ENCODE peak calls at places on chromosomes 13 and 19, in nine cellular contexts. O, V, H, S, Q, N, P, T and X are unnamed samples.

GRCh38 chr13:99986751-99987150 is 5.2 kb downstream of the ZIC2 start:
- DNase-seq in P (no peak), N (no peak), O (no peak), T (no peak), S (no peak), H (no peak), Q (no peak), V (no peak), X (no peak)

GRCh38 chr13:73985789-73986188 is 148.4 kb downstream of the KLF12 start:
- DNase-seq in Q (no peak), O (no peak), S (no peak), V (no peak), P (no peak), N (no peak), H (no peak), T (no peak), X (no peak)

GRCh38 chr13:94243551-94243950 is 235.9 kb downstream of the DCT start:
- DNase-seq in O (no peak), T (no peak), V (no peak), Q (no peak), N (no peak), H (no peak), S (no peak), P (no peak), X (no peak)

GRCh38 chr19:1521636-1522035 is 2.2 kb upstream of the PLK5 start:
- DNase-seq in T (no peak), N (no peak), V (no peak), S (peak), Q (no peak), O (no peak), P (no peak), H (no peak), X (no peak)

GRCh38 chr13:26423634-26424033 is 133.8 kb upstream of the WASF3 start:
- DNase-seq in P (no peak), S (no peak), N (no peak), T (no peak), Q (peak), V (no peak), H (no peak), O (no peak), X (no peak)

GRCh38 chr19:16605115-16605514 is 22.9 kb downstream of the MED26 start:
- DNase-seq in N (no peak), V (no peak), H (no peak), O (no peak), T (no peak), Q (no peak), S (no peak), P (no peak), X (no peak)

GRCh38 chr13:32723987-32724386 is 137.7 kb downstream of the PDS5B start:
- DNase-seq in H (no peak), N (no peak), S (no peak), P (no peak), V (no peak), Q (no peak), T (no peak), O (no peak), X (no peak)

GRCh38 chr13:42022796-42023493 is 25.5 kb upstream of the DGKH start:
- DNase-seq in H (no peak), N (no peak), P (no peak), V (no peak), T (no peak), O (no peak), S (no peak), Q (no peak), X (no peak)

GRCh38 chr19:13118424-13119193 is 545 bp downstream of the NACC1 start:
- DNase-seq in N (peak), V (no peak), S (no peak), T (peak), O (no peak), Q (peak), H (peak), P (no peak), X (peak)

GRCh38 chr19:57748029-57748428 is 1.4 kb downstream of the ZNF776 start:
- DNase-seq in Q (no peak), T (no peak), H (no peak), N (no peak), P (no peak), V (no peak), O (no peak), S (no peak), X (no peak)

GRCh38 chr13:21884965-21885567 is 214.2 kb downstream of the FGF9 start:
- DNase-seq in V (no peak), S (no peak), N (no peak), O (no peak), P (no peak), Q (no peak), H (no peak), T (no peak), X (no peak)

GRCh38 chr13:35984287-35984686 is 146.9 kb downstream of the DCLK1 start:
- DNase-seq in T (no peak), P (no peak), V (no peak), O (no peak), Q (no peak), H (no peak), N (no peak), S (no peak), X (no peak)

GRCh38 chr13:38308736-38309135 is 40.9 kb upstream of the UFM1 start:
- DNase-seq in N (peak), S (no peak), P (no peak), T (no peak), H (no peak), O (no peak), V (no peak), Q (peak), X (no peak)

DNA sequence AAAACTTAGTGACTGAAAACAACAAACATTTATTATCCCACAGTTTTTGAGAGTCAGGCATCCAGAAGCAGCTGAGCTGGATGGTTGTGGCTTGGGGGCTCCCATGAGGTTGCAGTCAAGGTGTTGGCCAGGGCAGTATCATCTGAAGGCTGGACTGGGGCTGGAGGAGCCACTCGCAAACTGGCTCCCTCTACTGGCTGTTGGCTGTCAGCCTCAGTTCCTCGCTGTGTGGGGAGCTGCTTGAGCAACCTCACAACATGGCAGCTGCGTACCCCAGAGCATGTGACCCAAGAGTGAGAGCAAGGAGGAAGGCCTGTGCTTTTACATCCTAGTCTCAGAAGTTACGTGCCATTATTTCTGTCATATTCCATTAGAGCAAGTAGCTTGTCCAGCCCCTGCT is 9.7 kb downstream of the YJU2 start:
- DNase-seq in P (no peak), O (no peak), T (no peak), V (no peak), N (no peak), Q (no peak), H (no peak), S (no peak), X (no peak)
- TF ChIP-seq CTCF in P (peak), O (no peak), T (no peak), V (no peak), N (no peak), Q (no peak), H (peak), S (no peak), X (no peak)

GRCh38 chr19:33954686-33955085 is 158.0 kb downstream of the KCTD15 start:
- DNase-seq in H (no peak), S (no peak), Q (no peak), V (no peak), N (no peak), P (no peak), T (no peak), O (no peak), X (no peak)

GRCh38 chr19:33953023-33953422 is 156.4 kb downstream of the KCTD15 start:
- DNase-seq in S (no peak), P (no peak), O (no peak), V (no peak), H (no peak), Q (no peak), T (no peak), N (no peak), X (no peak)

GRCh38 chr19:33950141-33950805 is 153.6 kb downstream of the KCTD15 start:
- DNase-seq in S (no peak), P (no peak), H (no peak), N (no peak), V (no peak), T (no peak), Q (no peak), O (no peak), X (no peak)

GRCh38 chr19:33956941-33957340 is 160.3 kb downstream of the KCTD15 start:
- DNase-seq in H (no peak), O (no peak), S (no peak), V (no peak), Q (no peak), N (no peak), T (no peak), P (no peak), X (no peak)

GRCh38 chr19:33953592-33953991 is 156.9 kb downstream of the KCTD15 start:
- DNase-seq in V (no peak), Q (no peak), S (no peak), O (no peak), N (no peak), H (no peak), P (no peak), T (no peak), X (no peak)
- TF ChIP-seq CTCF in V (no peak), Q (no peak), S (no peak), O (no peak), N (no peak), H (peak), P (no peak), T (no peak), X (no peak)

GRCh38 chr13:113407103-113407530 is 43.2 kb upstream of the GRTP1 start:
- DNase-seq in V (no peak), T (no peak), N (no peak), H (peak), O (no peak), S (no peak), Q (no peak), P (no peak), X (peak)

GRCh38 chr13:113406321-113407102 is 42.6 kb upstream of the GRTP1 start:
- DNase-seq in S (no peak), V (no peak), O (no peak), H (peak), Q (no peak), T (no peak), P (no peak), N (no peak), X (peak)

GRCh38 chr13:113404723-113405471 is 41.0 kb upstream of the GRTP1 start:
- DNase-seq in N (no peak), Q (no peak), H (peak), T (no peak), S (no peak), O (no peak), P (no peak), V (no peak), X (peak)

GRCh38 chr13:113404366-113404722 is 40.4 kb upstream of the GRTP1 start:
- DNase-seq in T (no peak), H (no peak), Q (no peak), O (no peak), V (no peak), P (no peak), S (no peak), N (no peak), X (peak)

GRCh38 chr13:113405481-113406300 is 41.8 kb upstream of the GRTP1 start:
- DNase-seq in S (no peak), O (no peak), T (no peak), Q (no peak), P (no peak), N (no peak), H (peak), V (no peak), X (no peak)
- TF ChIP-seq CTCF in S (no peak), O (no peak), T (no peak), Q (no peak), P (no peak), N (no peak), H (no peak), V (no peak), X (no peak)

DNA sequence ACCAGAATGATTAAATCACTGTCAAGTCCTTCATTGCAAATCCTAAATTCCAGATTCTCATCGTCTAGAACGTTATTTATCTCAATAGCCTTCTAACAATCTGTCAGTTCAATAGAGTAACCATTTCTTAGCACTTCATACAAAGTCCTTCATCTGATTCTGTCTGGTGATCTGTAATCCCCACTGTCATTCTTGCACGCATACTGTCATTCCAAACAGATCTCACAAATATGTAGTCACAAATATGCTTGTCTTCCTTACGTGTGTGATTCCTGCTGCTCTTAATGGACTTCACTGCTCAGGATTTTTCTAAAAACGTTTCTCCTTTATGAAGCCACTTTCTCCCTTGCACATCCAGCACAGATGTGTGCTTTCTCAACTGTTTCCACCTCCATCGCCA is 1197.4 kb downstream of the EFNB2 start:
- DNase-seq in T (no peak), P (no peak), N (no peak), S (no peak), Q (no peak), V (no peak), H (no peak), O (no peak), X (no peak)
- TF ChIP-seq CTCF in T (no peak), P (no peak), N (no peak), S (no peak), Q (no peak), V (no peak), H (no peak), O (no peak), X (no peak)

GRCh38 chr19:50891253-50891625 is 18.0 kb downstream of the KLK2 start:
- DNase-seq in T (no peak), H (no peak), P (no peak), S (no peak), V (no peak), Q (no peak), O (no peak), N (no peak), X (no peak)

GRCh38 chr19:50890422-50891252 is 17.4 kb downstream of the KLK2 start:
- DNase-seq in N (peak), Q (peak), P (no peak), H (no peak), S (no peak), T (no peak), V (no peak), O (no peak), X (no peak)

GRCh38 chr19:50894478-50895356 is 16.5 kb downstream of the KLK4 start:
- DNase-seq in T (no peak), S (no peak), H (no peak), V (no peak), P (no peak), Q (no peak), O (no peak), N (no peak), X (no peak)

GRCh38 chr19:50896591-50897190 is 14.5 kb downstream of the KLK4 start:
- DNase-seq in N (peak), S (no peak), P (peak), O (peak), T (no peak), H (no peak), V (no peak), Q (peak), X (no peak)

DNA sequence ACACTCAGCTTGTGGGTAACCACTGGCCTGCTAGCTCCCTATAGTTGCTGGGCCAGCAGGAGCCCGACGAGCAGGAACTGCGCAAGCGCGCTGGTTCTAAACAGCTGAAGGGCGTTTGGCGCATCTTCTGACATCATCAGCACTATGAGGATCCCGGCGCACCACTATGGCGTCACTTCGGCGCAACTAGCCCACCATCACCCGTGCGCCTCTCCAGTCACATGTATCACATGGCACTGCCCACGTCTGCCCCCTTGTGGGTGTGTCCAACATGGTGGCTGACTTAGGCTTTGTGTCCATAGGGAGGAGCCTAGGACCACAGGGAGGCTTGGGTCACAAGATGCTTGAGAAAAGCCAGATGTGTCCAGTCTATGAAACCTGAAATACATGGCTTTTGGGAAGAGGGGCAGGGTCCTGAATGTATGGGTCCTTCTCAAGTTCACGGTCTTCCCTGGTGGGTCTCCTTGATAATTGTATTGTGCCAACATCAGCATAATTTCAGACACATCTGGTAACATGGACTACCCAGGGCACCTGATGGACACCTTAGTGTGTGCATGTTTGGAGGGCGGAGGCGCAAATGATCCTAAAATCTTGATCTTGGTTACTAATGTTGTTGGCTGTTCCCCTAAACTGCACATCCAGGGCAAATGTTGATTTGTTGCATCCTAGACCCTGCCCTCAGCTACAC is 18.0 kb downstream of the KLK4 start:
- DNase-seq in N (no peak), O (no peak), V (no peak), P (no peak), T (no peak), Q (no peak), H (no peak), S (no peak), X (no peak)
- TF ChIP-seq CTCF in N (no peak), O (no peak), V (no peak), P (peak), T (no peak), Q (no peak), H (peak), S (no peak), X (no peak)

GRCh38 chr19:53881482-53882390 is at the start of gene PRKCG:
- DNase-seq in Q (no peak), O (peak), P (no peak), N (peak), V (no peak), S (peak), H (peak), T (peak), X (peak)
- TF ChIP-seq CTCF in Q (peak), O (no peak), P (peak), N (peak), V (no peak), S (peak), H (peak), T (peak), X (peak)

GRCh38 chr13:102772042-102772425 is 1.6 kb downstream of the TEX30 start:
- DNase-seq in Q (no peak), V (no peak), S (no peak), P (no peak), O (no peak), N (no peak), H (no peak), T (no peak), X (no peak)

GRCh38 chr13:102771298-102772041 is 2.1 kb downstream of the TEX30 start:
- DNase-seq in P (no peak), V (no peak), O (no peak), T (no peak), S (no peak), N (no peak), Q (no peak), H (no peak), X (no peak)

GRCh38 chr13:102768914-102769313 is 4.7 kb downstream of the TEX30 start:
- DNase-seq in N (no peak), O (no peak), H (no peak), T (no peak), P (no peak), V (no peak), Q (no peak), S (no peak), X (no peak)

GRCh38 chr13:102770435-102770834 is 3.2 kb downstream of the TEX30 start:
- DNase-seq in S (no peak), V (no peak), T (no peak), H (no peak), O (no peak), P (no peak), Q (no peak), N (peak), X (no peak)

DNA sequence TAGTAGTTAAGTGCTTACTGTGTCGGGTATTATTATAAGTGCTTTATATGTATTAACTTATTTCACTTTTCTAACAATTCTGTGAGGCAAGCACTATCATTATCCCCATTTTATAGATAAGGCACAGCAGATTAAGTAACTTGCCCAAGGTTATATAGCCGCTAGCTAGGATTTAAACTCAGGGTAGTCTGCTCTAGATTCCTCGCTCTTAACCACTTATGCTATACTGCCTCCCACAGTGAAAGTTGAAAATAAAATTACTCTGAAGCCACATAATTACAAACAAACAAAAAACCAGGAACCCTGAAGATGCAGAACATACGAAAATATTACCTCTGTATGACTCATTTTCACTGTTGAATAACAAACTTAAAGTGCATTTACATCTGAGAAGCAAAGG is 3.9 kb downstream of the TEX30 start:
- DNase-seq in S (no peak), T (no peak), N (peak), O (no peak), Q (peak), H (no peak), V (no peak), P (no peak), X (no peak)
- TF ChIP-seq CTCF in S (peak), T (no peak), N (no peak), O (no peak), Q (peak), H (no peak), V (no peak), P (no peak), X (no peak)

DNA sequence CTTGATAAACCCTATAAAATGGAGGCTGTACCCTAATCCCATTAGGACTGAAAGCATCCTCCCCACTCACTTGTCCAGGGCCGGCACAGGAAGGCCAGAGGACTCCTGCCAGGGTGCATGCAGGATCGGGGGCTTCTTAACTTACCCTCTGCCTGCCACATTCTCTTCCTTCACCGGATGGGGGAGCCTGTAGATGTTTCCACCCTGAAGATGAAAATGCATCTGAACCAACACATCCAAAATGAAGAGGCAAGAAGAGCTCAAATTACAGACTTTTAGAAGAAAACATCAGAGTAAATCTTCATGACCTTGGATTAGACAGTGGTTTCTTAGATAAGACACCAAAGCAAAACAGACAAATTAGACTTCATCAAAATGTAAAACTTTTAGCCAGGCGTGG is 25.9 kb upstream of the NAPA start:
- DNase-seq in V (no peak), S (no peak), Q (peak), N (peak), T (no peak), O (no peak), H (no peak), P (no peak), X (no peak)
- TF ChIP-seq CTCF in V (no peak), S (no peak), Q (peak), N (peak), T (no peak), O (no peak), H (peak), P (peak), X (peak)

GRCh38 chr13:57716295-57716694 is 84.8 kb downstream of the PCDH17 start:
- DNase-seq in P (no peak), N (peak), T (no peak), S (no peak), Q (no peak), V (no peak), O (no peak), H (peak), X (no peak)
- TF ChIP-seq CTCF in P (no peak), N (peak), T (no peak), S (peak), Q (no peak), V (no peak), O (no peak), H (peak), X (no peak)